ENCODE peak calls at places on chromosomes 13 and 19, in eight cellular contexts. L is fibroblast of the aortic adventitia; W is substantia nigra; N is fibroblast of gingiva; Y is tibial artery; J is activated naive CD4-positive, alpha-beta T cell; A is cardiac muscle cell; F is stimulated activated naive CD8-positive, alpha-beta T cell treated with anti-CD3 and anti-CD28 coated beads, Interleukin-15, Interleukin-2, amounts not matched to agents 100 U/mL and 50 U/mL, for 24 hours. X is an unnamed sample.

GRCh38 chr19:1466018-1466460 is 13.0 kb downstream of the C19orf25 start:
- DNase-seq in L (no peak), W (no peak), N (no peak), Y (no peak), J (no peak), A (no peak), F (no peak), X (no peak)

GRCh38 chr19:40411958-40412499 is 1.1 kb downstream of the PRX start:
- DNase-seq in L (no peak), W (no peak), N (no peak), Y (no peak), J (no peak), A (no peak), F (no peak), X (no peak)

GRCh38 chr13:60044321-60044720 is 119.4 kb downstream of the DIAPH3 start:
- DNase-seq in L (no peak), W (no peak), N (no peak), Y (no peak), J (no peak), A (no peak), F (no peak), X (no peak)

GRCh38 chr13:20969182-20969581 is 66.6 kb upstream of the XPO4 start:
- DNase-seq in L (peak), W (no peak), N (no peak), Y (no peak), J (no peak), A (peak), F (no peak), X (no peak)

GRCh38 chr13:84460989-84461388 is 578.7 kb upstream of the SLITRK1 start:
- DNase-seq in L (no peak), W (no peak), N (no peak), Y (no peak), J (no peak), A (no peak), F (no peak), X (no peak)

GRCh38 chr19:610801-611505 is 21.3 kb downstream of the HCN2 start:
- DNase-seq in L (no peak), W (no peak), N (peak), Y (no peak), J (no peak), A (peak), F (peak), X (peak)

GRCh38 chr13:60351326-60351725 is 45.7 kb upstream of the TDRD3 start:
- DNase-seq in L (peak), W (no peak), N (peak), Y (no peak), J (no peak), A (peak), F (no peak), X (peak)

GRCh38 chr13:99043700-99044300 is 65.9 kb upstream of the DOCK9 start:
- DNase-seq in L (no peak), W (no peak), N (no peak), Y (no peak), J (no peak), A (no peak), F (no peak), X (no peak)

GRCh38 chr19:1336079-1336684 is 47.5 kb upstream of the NDUFS7 start:
- DNase-seq in L (no peak), W (no peak), N (no peak), Y (no peak), J (no peak), A (no peak), F (no peak), X (no peak)

GRCh38 chr19:47305309-47305751 is 4.3 kb upstream of the C5AR1 start:
- DNase-seq in L (peak), W (peak), N (peak), Y (peak), J (peak), A (peak), F (peak), X (peak)

GRCh38 chr19:39795001-39795400 is 16.3 kb downstream of the LEUTX start:
- DNase-seq in L (no peak), W (no peak), N (no peak), Y (no peak), J (no peak), A (no peak), F (no peak), X (no peak)

GRCh38 chr13:42364613-42365000 is 92.7 kb downstream of the AKAP11 start:
- DNase-seq in L (no peak), W (no peak), N (no peak), Y (no peak), J (no peak), A (no peak), F (no peak), X (no peak)

GRCh38 chr13:46341112-46341711 is 45.8 kb downstream of the RUBCNL start:
- DNase-seq in L (peak), W (no peak), N (peak), Y (no peak), J (no peak), A (peak), F (peak), X (peak)

GRCh38 chr13:43979492-43979891 is 99.8 kb downstream of the LACC1 start:
- DNase-seq in L (no peak), W (no peak), N (no peak), Y (no peak), J (no peak), A (no peak), F (no peak), X (no peak)

GRCh38 chr13:64529874-64530485 is 2700.2 kb downstream of the PCDH9 start:
- DNase-seq in L (peak), W (no peak), N (no peak), Y (no peak), J (no peak), A (peak), F (no peak), X (peak)